ENCODE peak calls at places on chromosomes 1 and 21, in four cellular contexts. P is sigmoid colon, G is GM23338, L is transverse colon. A is an unnamed sample. For H3K36me3, the result is how much of the 10 kb centered on the place peaks cover.

GRCh38 chr1:245715291-245715701 is 560.5 kb downstream of the KIF26B start:
- DNase-seq in P (no peak), G (no peak), L (no peak), A (no peak)

GRCh38 chr1:206589206-206589605 is 23.1 kb downstream of the EIF2D start:
- DNase-seq in P (peak), G (no peak), L (no peak), A (no peak)

GRCh38 chr1:60487953-60488352 is 414.4 kb upstream of the C1orf87 start:
- DNase-seq in P (no peak), G (no peak), L (no peak), A (no peak)

GRCh38 chr1:181910905-181911304 is 150.6 kb downstream of the ZNF648 start:
- DNase-seq in P (no peak), G (peak), L (no peak), A (no peak)

GRCh38 chr1:161970633-161971032 is 53.0 kb downstream of the OLFML2B start:
- DNase-seq in P (no peak), G (no peak), L (no peak), A (no peak)

GRCh38 chr21:34243562-34243961 is 120.2 kb upstream of the KCNE2 start:
- DNase-seq in P (no peak), G (peak), L (peak), A (peak)

GRCh38 chr1:14055442-14056225 is 355.6 kb downstream of the PRDM2 start:
- DNase-seq in P (no peak), G (no peak), L (no peak), A (no peak)

GRCh38 chr1:170711682-170712081 is 47.8 kb downstream of the PRRX1 start:
- DNase-seq in P (no peak), G (no peak), L (no peak), A (no peak)

GRCh38 chr21:33428669-33429068 is 25.5 kb downstream of the IFNGR2 start:
- DNase-seq in P (no peak), G (no peak), L (no peak), A (no peak)

GRCh38 chr1:99647460-99647859 is 1.5 kb downstream of the PALMD start:
- DNase-seq in P (no peak), G (no peak), L (no peak), A (no peak)

GRCh38 chr21:45818904-45819285 is 162.7 kb upstream of the COL6A1 start:
- DNase-seq in P (peak), G (no peak), L (no peak), A (no peak)

GRCh38 chr1:68673771-68674170 is 176.9 kb upstream of the DEPDC1 start:
- DNase-seq in P (no peak), G (no peak), L (no peak), A (no peak)

GRCh38 chr1:219215477-219215876 is 41.8 kb downstream of the LYPLAL1 start:
- DNase-seq in P (no peak), G (no peak), L (no peak), A (no peak)

DNA sequence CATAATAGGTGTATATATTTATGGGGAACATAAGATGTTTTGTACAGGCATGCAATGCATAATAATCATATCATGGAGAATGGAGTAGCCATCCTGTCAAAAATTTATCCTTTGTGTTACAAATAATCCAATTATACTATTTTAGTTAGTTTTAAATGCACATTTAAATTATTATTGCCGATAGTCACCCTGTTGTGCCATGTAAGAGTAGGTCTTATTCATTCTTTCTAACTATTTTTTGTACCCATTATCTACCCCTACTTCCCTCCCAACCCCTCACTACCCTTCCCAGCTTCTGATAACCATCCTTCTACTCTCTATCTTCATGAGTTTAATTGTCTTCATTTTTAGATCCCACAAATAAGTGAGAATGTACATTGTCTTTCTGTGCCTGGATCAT is 8.3 kb upstream of the VN1R5 start:
- DNase-seq in P (no peak), G (no peak), L (no peak), A (no peak)
- TF ChIP-seq POLR2AphosphoS5 in P (no peak), G (no peak), L (no peak), A (no peak)

GRCh38 chr1:214010717-214011116 is 22.9 kb downstream of the PROX1 start:
- DNase-seq in P (no peak), G (no peak), L (no peak), A (no peak)

GRCh38 chr1:214018605-214019268 is 31.0 kb downstream of the PROX1 start:
- DNase-seq in P (no peak), G (no peak), L (no peak), A (no peak)

GRCh38 chr1:214012418-214012817 is 24.6 kb downstream of the PROX1 start:
- DNase-seq in P (no peak), G (no peak), L (no peak), A (no peak)

GRCh38 chr1:214013614-214014377 is 26.0 kb downstream of the PROX1 start:
- DNase-seq in P (no peak), G (no peak), L (no peak), A (no peak)

GRCh38 chr1:214014730-214015129 is 27.0 kb downstream of the PROX1 start:
- DNase-seq in P (no peak), G (no peak), L (no peak), A (no peak)
- H3K36me3 ChIP-seq in P (under half), G (under half), L (under half), A (under half)

DNA sequence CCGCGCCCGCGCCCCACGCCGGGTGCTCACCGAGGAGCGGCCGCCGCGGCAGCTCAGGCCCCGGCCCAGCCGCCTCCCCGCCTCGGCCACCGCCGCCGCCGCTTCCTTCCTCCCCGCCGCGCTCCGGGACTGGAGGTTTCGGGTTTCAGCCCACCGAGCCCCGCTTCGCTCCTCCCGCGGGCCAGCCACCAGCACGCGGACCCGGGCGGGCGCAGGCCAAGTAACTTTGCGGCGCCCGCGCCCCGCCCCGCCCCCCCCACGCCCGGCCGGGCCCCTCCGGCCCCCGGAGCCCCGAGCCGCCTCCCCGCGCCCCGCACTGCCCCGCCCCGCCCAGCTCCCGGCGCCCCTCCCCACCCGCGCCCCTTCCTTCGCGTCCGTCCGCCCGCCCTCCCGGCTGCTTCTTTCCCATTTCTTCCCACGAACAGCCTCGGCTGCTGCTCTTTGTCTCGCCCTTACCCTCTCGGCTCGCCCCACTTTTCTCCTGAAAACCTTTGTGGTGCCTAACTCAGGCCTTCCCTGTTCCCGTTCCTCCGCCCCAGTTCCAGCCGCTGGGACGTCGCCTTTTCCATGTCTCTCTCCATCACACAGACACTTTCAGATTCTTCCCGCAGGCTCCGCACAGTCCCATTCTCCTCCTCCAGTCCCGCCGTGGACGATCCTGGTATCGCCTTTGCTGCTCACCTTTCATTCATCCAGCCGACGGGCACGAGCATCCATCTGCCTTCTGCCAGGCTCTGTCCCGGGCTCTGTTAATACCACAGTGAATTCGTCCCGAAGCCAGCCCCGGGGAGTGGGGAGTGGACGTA is at the start of gene GPR161:
- DNase-seq in P (peak), G (peak), L (peak), A (no peak)
- TF ChIP-seq POLR2AphosphoS5 in P (no peak), G (no peak), L (no peak), A (no peak)

GRCh38 chr1:15692121-15692682 is 8.1 kb downstream of the PLEKHM2 start:
- DNase-seq in P (no peak), G (no peak), L (no peak), A (no peak)

GRCh38 chr1:15693371-15693770 is 9.3 kb downstream of the PLEKHM2 start:
- DNase-seq in P (no peak), G (no peak), L (no peak), A (no peak)

GRCh38 chr1:15687446-15687845 is 3.3 kb downstream of the PLEKHM2 start:
- DNase-seq in P (no peak), G (no peak), L (no peak), A (no peak)

GRCh38 chr1:15690317-15690716 is 6.2 kb downstream of the PLEKHM2 start:
- DNase-seq in P (no peak), G (no peak), L (no peak), A (no peak)

GRCh38 chr1:15691434-15692032 is 7.4 kb downstream of the PLEKHM2 start:
- DNase-seq in P (no peak), G (no peak), L (no peak), A (no peak)
- H3K36me3 ChIP-seq in P (under half), G (under half), L (under half), A (under half)

DNA sequence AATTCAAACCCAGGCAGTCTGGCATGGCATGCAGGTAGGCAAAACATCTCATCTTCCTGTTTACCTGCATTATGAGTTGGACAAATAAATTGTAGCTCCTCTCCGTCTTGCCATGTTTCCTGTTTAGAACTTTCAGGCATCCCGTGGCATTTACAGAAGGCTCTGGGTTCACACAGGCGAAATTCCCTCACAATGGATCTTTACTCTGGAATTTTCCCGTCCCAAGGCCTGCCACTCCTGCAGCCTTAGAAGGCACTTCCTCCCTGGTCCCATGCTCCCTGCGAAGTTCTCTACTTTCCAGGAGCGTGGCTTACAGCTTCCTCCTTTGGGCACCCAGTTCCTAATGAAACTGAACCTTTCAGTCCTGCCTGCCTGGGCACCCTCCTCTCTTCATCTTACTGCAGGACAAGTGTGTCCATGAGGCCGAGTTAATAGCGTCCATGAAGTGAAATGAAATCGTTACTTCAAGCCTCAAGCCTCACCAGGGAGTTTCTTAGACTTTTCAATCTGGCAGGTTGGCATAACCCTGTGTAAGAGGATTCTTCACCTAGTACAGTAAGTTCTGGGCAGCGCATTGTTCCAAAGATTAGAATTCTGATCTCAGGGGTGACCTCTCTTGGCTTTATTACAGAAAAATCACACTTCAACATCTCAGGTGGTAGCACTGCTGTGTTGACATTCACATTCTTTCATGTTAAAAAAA is 36.8 kb upstream of the AHCYL1 start:
- DNase-seq in P (no peak), G (peak), L (no peak), A (no peak)
- TF ChIP-seq POLR2AphosphoS5 in P (no peak), G (no peak), L (no peak), A (no peak)

GRCh38 chr1:151287767-151288500 is 5.8 kb downstream of the ZNF687 start:
- DNase-seq in P (no peak), G (no peak), L (no peak), A (no peak)

GRCh38 chr1:151287341-151287699 is 5.2 kb downstream of the ZNF687 start:
- DNase-seq in P (no peak), G (no peak), L (no peak), A (no peak)

GRCh38 chr1:151289991-151290708 is 8.1 kb downstream of the ZNF687 start:
- DNase-seq in P (no peak), G (no peak), L (no peak), A (no peak)

GRCh38 chr1:151289080-151289935 is 7.2 kb downstream of the ZNF687 start:
- DNase-seq in P (no peak), G (no peak), L (no peak), A (no peak)

GRCh38 chr1:151288502-151288901 is 6.4 kb downstream of the ZNF687 start:
- DNase-seq in P (no peak), G (no peak), L (no peak), A (no peak)
- H3K36me3 ChIP-seq in P (half or more), G (under half), L (under half), A (under half)

DNA sequence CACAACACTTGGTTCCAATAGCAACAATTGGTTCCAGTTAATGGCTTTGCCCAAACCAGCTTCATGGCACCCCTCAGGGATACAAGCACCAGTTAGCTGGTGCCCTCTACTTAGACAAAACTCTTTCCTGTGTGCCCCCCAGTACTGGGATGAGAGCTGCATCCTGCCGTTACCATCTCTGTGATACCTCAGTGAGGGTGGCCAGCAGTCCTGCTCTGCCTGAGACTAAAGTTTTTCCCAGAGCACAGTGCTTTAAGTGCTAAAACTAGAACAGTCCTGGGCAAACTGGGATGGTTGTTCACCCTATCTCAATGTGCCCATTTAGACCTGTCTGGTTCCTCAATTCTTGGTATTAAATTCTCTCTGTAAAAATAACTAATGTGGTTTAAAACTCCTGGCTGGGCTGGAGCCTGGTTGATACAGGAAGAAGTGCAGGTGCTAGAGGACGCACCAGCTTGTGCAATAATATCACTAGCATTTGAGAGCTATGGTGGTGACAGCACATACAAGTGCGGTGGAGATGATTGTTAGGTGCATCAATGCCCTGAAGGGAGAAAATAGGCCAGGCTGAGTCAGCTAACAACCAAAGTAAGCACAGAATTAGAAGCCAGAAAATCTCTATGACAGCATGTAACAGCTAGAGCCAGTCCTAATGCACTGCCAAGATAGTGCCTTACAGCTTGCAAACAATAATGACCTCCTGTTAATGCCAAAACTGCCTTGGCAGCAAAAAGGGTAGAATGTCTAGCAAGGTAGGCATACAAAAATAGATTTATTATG is 179.8 kb upstream of the GALNT2 start:
- DNase-seq in P (peak), G (no peak), L (no peak), A (no peak)
- TF ChIP-seq POLR2AphosphoS5 in P (no peak), G (no peak), L (no peak), A (no peak)

DNA sequence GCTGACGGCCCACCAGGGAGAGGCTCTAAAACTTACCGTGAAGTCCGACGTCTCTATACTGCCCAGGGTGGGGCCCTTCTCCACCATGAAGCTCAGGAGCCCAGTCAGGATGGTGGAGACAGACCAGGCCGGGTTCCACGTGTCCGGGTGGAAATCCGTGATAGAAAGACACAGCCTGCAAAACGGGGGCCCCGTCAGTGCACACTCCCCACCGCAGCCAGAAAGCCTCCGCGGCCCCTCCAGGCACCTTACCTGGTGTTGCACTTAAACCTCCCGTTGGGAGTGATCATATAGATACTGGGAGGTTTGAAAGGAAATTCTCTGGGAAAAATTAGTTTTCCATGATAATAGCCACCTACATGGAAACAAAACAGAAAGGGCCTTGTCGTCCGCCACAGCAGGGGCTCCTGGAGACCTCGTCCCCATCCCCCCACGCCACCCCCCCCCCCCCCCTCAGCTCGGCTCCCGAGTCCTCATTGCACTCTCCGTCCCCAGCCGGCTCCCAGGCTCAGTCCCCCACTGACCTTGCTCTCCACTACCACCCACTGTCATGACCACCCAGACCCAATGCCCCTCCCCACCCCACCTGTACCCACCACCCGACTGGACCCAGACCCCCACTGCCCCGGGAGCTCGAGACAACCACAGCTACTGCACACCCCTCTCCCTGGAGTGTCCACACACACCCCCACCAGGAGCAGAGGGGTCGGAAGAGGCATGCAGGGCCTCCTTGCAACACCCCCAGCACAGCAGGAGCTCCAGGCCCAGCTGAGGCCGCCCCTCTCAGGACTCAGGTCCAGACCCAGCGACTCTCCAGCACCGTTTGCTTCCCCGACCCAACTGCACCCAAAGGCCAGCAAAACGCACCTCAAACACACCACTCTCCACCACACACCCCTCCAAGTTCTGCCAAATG is 10.7 kb upstream of the C1QTNF12 start:
- DNase-seq in P (no peak), G (no peak), L (no peak), A (no peak)
- H3K36me3 ChIP-seq in P (under half), G (under half), L (under half), A (under half)

GRCh38 chr1:109873278-109874175 is 37.1 kb upstream of the CSF1 start:
- DNase-seq in P (no peak), G (no peak), L (no peak), A (no peak)

GRCh38 chr1:109864960-109865611 is 45.6 kb upstream of the CSF1 start:
- DNase-seq in P (peak), G (no peak), L (peak), A (no peak)

GRCh38 chr1:109864063-109864822 is 46.4 kb upstream of the CSF1 start:
- DNase-seq in P (no peak), G (peak), L (no peak), A (no peak)

GRCh38 chr1:109866071-109866470 is 44.6 kb upstream of the CSF1 start:
- DNase-seq in P (no peak), G (no peak), L (no peak), A (no peak)

GRCh38 chr1:109869141-109869540 is 41.5 kb upstream of the CSF1 start:
- DNase-seq in P (no peak), G (no peak), L (no peak), A (no peak)
- TF ChIP-seq POLR2AphosphoS5 in P (no peak), G (no peak), L (no peak), A (no peak)

DNA sequence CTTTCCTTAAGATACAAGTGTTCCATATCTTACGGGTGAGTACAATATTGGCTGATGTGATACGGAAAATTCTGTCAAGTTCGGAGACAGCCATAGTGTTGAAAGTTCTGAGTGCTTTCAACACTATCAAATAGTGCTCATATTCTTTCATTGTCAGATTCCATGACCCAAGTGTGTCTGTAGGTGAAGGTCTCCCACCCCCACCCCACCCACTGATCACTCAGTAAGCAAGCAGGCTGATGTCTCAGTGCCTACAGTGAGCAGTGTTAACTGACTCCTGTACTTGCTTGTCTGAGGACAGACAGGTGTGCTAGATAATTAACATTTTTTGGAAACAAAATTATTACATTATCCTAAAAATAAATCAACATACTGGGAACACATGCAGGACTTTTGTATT is 74.0 kb downstream of the LRRC8D start:
- DNase-seq in P (no peak), G (no peak), L (no peak), A (no peak)
- H3K36me3 ChIP-seq in P (under half), G (under half), L (under half), A (under half)

A was measured in Panc1.